ENCODE peak calls at places on chromosome 22, in nine cellular contexts. One of them, this sample, is unnamed. For H3K9me3, the result is how much of the 10 kb centered on the place peaks cover.

GRCh38 chr22:24830205-24830979 is 24.4 kb downstream of the SGSM1 start:
- DNase-seq in naive thymus-derived CD4-positive, alpha-beta T cell: no peak
- DNase-seq in hepatocyte: no peak
- DNase-seq in fibroblast of lung: no peak
- DNase-seq in tibial nerve: no peak
- DNase-seq in adrenal gland: no peak
- DNase-seq in body of pancreas: no peak
- DNase-seq in ovary: no peak
- DNase-seq in HepG2: no peak
- DNase-seq in this sample: no peak

GRCh38 chr22:36884314-36885158 is 23.7 kb downstream of the NCF4 start:
- DNase-seq in naive thymus-derived CD4-positive, alpha-beta T cell: no peak
- DNase-seq in hepatocyte: no peak
- DNase-seq in fibroblast of lung: no peak
- DNase-seq in tibial nerve: no peak
- DNase-seq in adrenal gland: no peak
- DNase-seq in body of pancreas: no peak
- DNase-seq in ovary: no peak
- DNase-seq in HepG2: no peak
- DNase-seq in this sample: no peak

GRCh38 chr22:26674211-26675190 is 17.1 kb downstream of the MIAT start:
- DNase-seq in naive thymus-derived CD4-positive, alpha-beta T cell: no peak
- DNase-seq in hepatocyte: no peak
- DNase-seq in fibroblast of lung: no peak
- DNase-seq in tibial nerve: no peak
- DNase-seq in adrenal gland: no peak
- DNase-seq in body of pancreas: no peak
- DNase-seq in ovary: no peak
- DNase-seq in HepG2: no peak
- DNase-seq in this sample: peak

GRCh38 chr22:47444746-47445065 is 682.3 kb downstream of the TBC1D22A start:
- DNase-seq in naive thymus-derived CD4-positive, alpha-beta T cell: no peak
- DNase-seq in hepatocyte: no peak
- DNase-seq in fibroblast of lung: no peak
- DNase-seq in tibial nerve: no peak
- DNase-seq in adrenal gland: no peak
- DNase-seq in body of pancreas: no peak
- DNase-seq in ovary: no peak
- DNase-seq in HepG2: no peak
- DNase-seq in this sample: no peak

GRCh38 chr22:24806663-24807001 is 621 bp downstream of the SGSM1 start:
- DNase-seq in naive thymus-derived CD4-positive, alpha-beta T cell: no peak
- DNase-seq in hepatocyte: peak
- DNase-seq in fibroblast of lung: no peak
- DNase-seq in tibial nerve: no peak
- DNase-seq in adrenal gland: no peak
- DNase-seq in body of pancreas: no peak
- DNase-seq in ovary: peak
- DNase-seq in HepG2: no peak
- DNase-seq in this sample: no peak

GRCh38 chr22:20243545-20244249 is 24.4 kb downstream of the RTN4R start:
- DNase-seq in naive thymus-derived CD4-positive, alpha-beta T cell: peak
- DNase-seq in hepatocyte: peak
- DNase-seq in fibroblast of lung: peak
- DNase-seq in tibial nerve: no peak
- DNase-seq in adrenal gland: peak
- DNase-seq in body of pancreas: peak
- DNase-seq in ovary: peak
- DNase-seq in HepG2: no peak
- DNase-seq in this sample: peak

GRCh38 chr22:24942301-24942700 is 4.2 kb downstream of the LHFPL7 start:
- DNase-seq in naive thymus-derived CD4-positive, alpha-beta T cell: no peak
- DNase-seq in hepatocyte: no peak
- DNase-seq in fibroblast of lung: no peak
- DNase-seq in tibial nerve: no peak
- DNase-seq in adrenal gland: no peak
- DNase-seq in body of pancreas: peak
- DNase-seq in ovary: no peak
- DNase-seq in HepG2: no peak
- DNase-seq in this sample: no peak

GRCh38 chr22:23495614-23496444 is 84.3 kb downstream of the IGLL1 start:
- DNase-seq in naive thymus-derived CD4-positive, alpha-beta T cell: peak
- DNase-seq in hepatocyte: no peak
- DNase-seq in fibroblast of lung: no peak
- DNase-seq in tibial nerve: no peak
- DNase-seq in adrenal gland: no peak
- DNase-seq in body of pancreas: no peak
- DNase-seq in ovary: no peak
- DNase-seq in HepG2: no peak
- DNase-seq in this sample: peak

GRCh38 chr22:49650336-49651241 is 177.1 kb downstream of the BRD1 start:
- DNase-seq in naive thymus-derived CD4-positive, alpha-beta T cell: no peak
- DNase-seq in hepatocyte: no peak
- DNase-seq in fibroblast of lung: no peak
- DNase-seq in tibial nerve: no peak
- DNase-seq in adrenal gland: no peak
- DNase-seq in body of pancreas: no peak
- DNase-seq in ovary: no peak
- DNase-seq in HepG2: no peak
- DNase-seq in this sample: no peak
- H3K9me3 ChIP-seq in naive thymus-derived CD4-positive, alpha-beta T cell: under half
- H3K9me3 ChIP-seq in hepatocyte: under half
- H3K9me3 ChIP-seq in fibroblast of lung: under half
- H3K9me3 ChIP-seq in tibial nerve: under half
- H3K9me3 ChIP-seq in adrenal gland: under half
- H3K9me3 ChIP-seq in body of pancreas: under half
- H3K9me3 ChIP-seq in ovary: under half
- H3K9me3 ChIP-seq in HepG2: under half
- H3K9me3 ChIP-seq in this sample: under half

GRCh38 chr22:40400173-40400572 is 29.8 kb downstream of the SGSM3 start:
- DNase-seq in naive thymus-derived CD4-positive, alpha-beta T cell: peak
- DNase-seq in hepatocyte: no peak
- DNase-seq in fibroblast of lung: no peak
- DNase-seq in tibial nerve: no peak
- DNase-seq in adrenal gland: no peak
- DNase-seq in body of pancreas: peak
- DNase-seq in ovary: no peak
- DNase-seq in HepG2: no peak
- DNase-seq in this sample: peak
- H3K27ac ChIP-seq in naive thymus-derived CD4-positive, alpha-beta T cell: peak
- H3K27ac ChIP-seq in hepatocyte: no peak
- H3K27ac ChIP-seq in fibroblast of lung: no peak
- H3K27ac ChIP-seq in tibial nerve: no peak
- H3K27ac ChIP-seq in adrenal gland: no peak
- H3K27ac ChIP-seq in body of pancreas: no peak
- H3K27ac ChIP-seq in ovary: no peak
- H3K27ac ChIP-seq in HepG2: no peak
- H3K27ac ChIP-seq in this sample: peak

GRCh38 chr22:21624120-21624879 is 5.5 kb downstream of the YDJC start:
- DNase-seq in naive thymus-derived CD4-positive, alpha-beta T cell: peak
- DNase-seq in hepatocyte: peak
- DNase-seq in fibroblast of lung: peak
- DNase-seq in tibial nerve: no peak
- DNase-seq in adrenal gland: no peak
- DNase-seq in body of pancreas: no peak
- DNase-seq in ovary: no peak
- DNase-seq in HepG2: no peak
- DNase-seq in this sample: peak
- H3K9me3 ChIP-seq in naive thymus-derived CD4-positive, alpha-beta T cell: under half
- H3K9me3 ChIP-seq in hepatocyte: under half
- H3K9me3 ChIP-seq in fibroblast of lung: under half
- H3K9me3 ChIP-seq in tibial nerve: under half
- H3K9me3 ChIP-seq in adrenal gland: under half
- H3K9me3 ChIP-seq in body of pancreas: under half
- H3K9me3 ChIP-seq in ovary: under half
- H3K9me3 ChIP-seq in HepG2: under half
- H3K9me3 ChIP-seq in this sample: under half

GRCh38 chr22:38302906-38303305 is 14.3 kb downstream of the CSNK1E start:
- DNase-seq in naive thymus-derived CD4-positive, alpha-beta T cell: no peak
- DNase-seq in hepatocyte: no peak
- DNase-seq in fibroblast of lung: no peak
- DNase-seq in tibial nerve: no peak
- DNase-seq in adrenal gland: no peak
- DNase-seq in body of pancreas: no peak
- DNase-seq in ovary: no peak
- DNase-seq in HepG2: no peak
- DNase-seq in this sample: no peak
- H3K27ac ChIP-seq in naive thymus-derived CD4-positive, alpha-beta T cell: no peak
- H3K27ac ChIP-seq in hepatocyte: no peak
- H3K27ac ChIP-seq in fibroblast of lung: peak
- H3K27ac ChIP-seq in tibial nerve: no peak
- H3K27ac ChIP-seq in adrenal gland: no peak
- H3K27ac ChIP-seq in body of pancreas: no peak
- H3K27ac ChIP-seq in ovary: no peak
- H3K27ac ChIP-seq in HepG2: no peak
- H3K27ac ChIP-seq in this sample: no peak

GRCh38 chr22:48639021-48639795 is 1188.5 kb downstream of the BRD1 start:
- DNase-seq in naive thymus-derived CD4-positive, alpha-beta T cell: no peak
- DNase-seq in hepatocyte: no peak
- DNase-seq in fibroblast of lung: no peak
- DNase-seq in tibial nerve: no peak
- DNase-seq in adrenal gland: no peak
- DNase-seq in body of pancreas: no peak
- DNase-seq in ovary: no peak
- DNase-seq in HepG2: no peak
- DNase-seq in this sample: no peak
- H3K9me3 ChIP-seq in naive thymus-derived CD4-positive, alpha-beta T cell: under half
- H3K9me3 ChIP-seq in hepatocyte: under half
- H3K9me3 ChIP-seq in fibroblast of lung: under half
- H3K9me3 ChIP-seq in tibial nerve: under half
- H3K9me3 ChIP-seq in adrenal gland: under half
- H3K9me3 ChIP-seq in body of pancreas: under half
- H3K9me3 ChIP-seq in ovary: under half
- H3K9me3 ChIP-seq in HepG2: under half
- H3K9me3 ChIP-seq in this sample: under half

DNA sequence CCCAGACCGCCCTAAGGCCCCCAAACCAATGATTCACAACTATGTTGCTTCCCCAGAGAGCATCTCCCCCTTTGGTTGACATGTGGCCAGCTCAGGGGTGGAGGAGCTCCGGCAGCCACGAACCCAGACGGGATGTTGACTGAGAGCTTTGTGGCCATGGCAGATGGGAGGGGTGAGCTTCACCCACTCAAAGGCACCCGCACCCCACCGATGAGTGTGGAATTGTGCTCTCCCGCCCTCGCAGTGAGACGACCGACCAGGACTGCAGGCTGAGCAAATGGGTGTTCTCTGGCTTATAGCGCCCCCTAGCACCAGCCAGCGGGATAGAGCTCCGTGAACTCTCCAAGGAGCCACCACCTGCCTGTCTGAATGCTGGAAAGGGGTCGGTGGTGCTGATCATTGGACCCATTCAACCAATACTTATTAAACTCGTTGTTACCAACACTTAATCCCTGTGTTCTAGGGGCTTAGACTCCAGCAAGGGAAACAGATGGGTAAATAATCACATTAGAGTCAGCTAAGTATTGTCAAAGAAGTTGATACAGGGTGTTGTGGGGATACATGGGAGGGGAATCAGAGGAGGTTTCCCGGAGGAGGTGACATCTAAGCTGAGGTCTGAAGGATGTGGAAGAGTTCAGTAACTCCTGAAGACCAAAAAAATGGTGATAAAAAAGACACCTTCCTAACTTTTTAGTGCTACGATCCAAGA is 4.5 kb upstream of the TIMP3 start:
- DNase-seq in naive thymus-derived CD4-positive, alpha-beta T cell: peak
- DNase-seq in hepatocyte: peak
- DNase-seq in fibroblast of lung: peak
- DNase-seq in tibial nerve: peak
- DNase-seq in adrenal gland: peak
- DNase-seq in body of pancreas: peak
- DNase-seq in ovary: peak
- DNase-seq in HepG2: peak
- DNase-seq in this sample: peak
- H3K27ac ChIP-seq in naive thymus-derived CD4-positive, alpha-beta T cell: no peak
- H3K27ac ChIP-seq in hepatocyte: no peak
- H3K27ac ChIP-seq in fibroblast of lung: no peak
- H3K27ac ChIP-seq in tibial nerve: peak
- H3K27ac ChIP-seq in adrenal gland: no peak
- H3K27ac ChIP-seq in body of pancreas: no peak
- H3K27ac ChIP-seq in ovary: no peak
- H3K27ac ChIP-seq in HepG2: no peak
- H3K27ac ChIP-seq in this sample: no peak

DNA sequence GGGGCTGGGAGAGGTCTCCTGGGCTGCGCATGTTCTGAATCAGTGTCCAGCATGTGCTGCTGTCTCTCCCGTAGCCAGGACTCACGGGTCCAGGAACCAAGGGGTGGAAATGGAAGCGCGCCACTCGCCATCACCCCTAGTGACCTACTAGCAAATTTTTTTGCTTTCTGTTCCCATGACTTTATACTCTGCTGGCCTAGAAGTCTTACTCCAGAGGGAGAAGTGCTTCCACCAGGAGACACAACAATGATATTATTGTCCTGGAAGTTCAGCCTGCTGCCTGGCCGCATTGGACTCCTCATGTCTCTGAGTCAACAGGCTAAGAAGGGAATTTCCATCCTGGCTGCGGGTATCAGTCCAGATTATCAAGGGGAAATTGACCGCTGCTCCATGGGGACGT is 729.7 kb downstream of the BRD1 start:
- DNase-seq in naive thymus-derived CD4-positive, alpha-beta T cell: no peak
- DNase-seq in hepatocyte: no peak
- DNase-seq in fibroblast of lung: no peak
- DNase-seq in tibial nerve: no peak
- DNase-seq in adrenal gland: no peak
- DNase-seq in body of pancreas: no peak
- DNase-seq in ovary: no peak
- DNase-seq in HepG2: no peak
- DNase-seq in this sample: no peak
- H3K9me3 ChIP-seq in naive thymus-derived CD4-positive, alpha-beta T cell: under half
- H3K9me3 ChIP-seq in hepatocyte: under half
- H3K9me3 ChIP-seq in fibroblast of lung: under half
- H3K9me3 ChIP-seq in tibial nerve: under half
- H3K9me3 ChIP-seq in adrenal gland: under half
- H3K9me3 ChIP-seq in body of pancreas: under half
- H3K9me3 ChIP-seq in ovary: under half
- H3K9me3 ChIP-seq in HepG2: under half
- H3K9me3 ChIP-seq in this sample: under half

GRCh38 chr22:35604671-35605457 is 12.3 kb downstream of the MB start:
- DNase-seq in naive thymus-derived CD4-positive, alpha-beta T cell: no peak
- DNase-seq in hepatocyte: peak
- DNase-seq in fibroblast of lung: no peak
- DNase-seq in tibial nerve: no peak
- DNase-seq in adrenal gland: peak
- DNase-seq in body of pancreas: peak
- DNase-seq in ovary: no peak
- DNase-seq in HepG2: no peak
- DNase-seq in this sample: peak
- H3K27ac ChIP-seq in naive thymus-derived CD4-positive, alpha-beta T cell: no peak
- H3K27ac ChIP-seq in hepatocyte: no peak
- H3K27ac ChIP-seq in fibroblast of lung: no peak
- H3K27ac ChIP-seq in tibial nerve: no peak
- H3K27ac ChIP-seq in adrenal gland: no peak
- H3K27ac ChIP-seq in body of pancreas: no peak
- H3K27ac ChIP-seq in ovary: no peak
- H3K27ac ChIP-seq in HepG2: no peak
- H3K27ac ChIP-seq in this sample: no peak

This sample was measured in DND-41.